ENCODE peak calls at places on chromosomes 11 and 22, in seven cellular contexts. B is stimulated activated CD8-positive, alpha-beta memory T cell treated with anti-CD3 and anti-CD28 coated beads, Interleukin-4, amount 100 ng/mL, for 4 hours; S is progenitor cell of endocrine pancreas; N is GM13977; R is stimulated activated CD4-positive, alpha-beta T cell treated with anti-CD3 and anti-CD28 coated beads, Interleukin-1b, Interleukin-23, amount 100 ng/mL, for 24 hours; C is activated CD8-positive, alpha-beta memory T cell treated with anti-CD3 and anti-CD28 coated beads, Interleukin-2, amount 10 ng/mL, durations not matched to agents 7 days and 5 days; A is astrocyte. I is an unnamed sample.

GRCh38 chr11:64583296-64584262 is 7.4 kb upstream of the SLC22A12 start:
- DNase-seq in N (no peak), C (no peak), A (no peak), B (no peak), R (no peak), S (no peak), I (no peak)

GRCh38 chr11:118921121-118921928 is 4.4 kb downstream of the BCL9L start:
- DNase-seq in N (no peak), R (no peak), A (peak), C (peak), S (no peak), B (no peak), I (no peak)

GRCh38 chr11:119479685-119480275 is 56.8 kb upstream of the THY1 start:
- DNase-seq in R (no peak), N (peak), A (peak), B (no peak), S (no peak), C (peak), I (no peak)

GRCh38 chr11:1937616-1938342 is 9.4 kb upstream of the MRPL23 start:
- DNase-seq in C (no peak), B (no peak), N (peak), R (no peak), A (no peak), S (peak), I (no peak)

GRCh38 chr11:65589444-65590239 is 6.0 kb downstream of the KCNK7 start:
- DNase-seq in S (no peak), A (no peak), N (peak), B (peak), C (peak), R (no peak), I (no peak)

GRCh38 chr11:119372260-119373058 is 9.0 kb downstream of the USP2 start:
- DNase-seq in N (no peak), A (no peak), B (no peak), R (no peak), S (no peak), C (no peak), I (no peak)

GRCh38 chr11:117300301-117300700 is 9.2 kb downstream of the BACE1-AS start:
- DNase-seq in S (peak), N (no peak), C (no peak), R (no peak), A (peak), B (no peak), I (no peak)

GRCh38 chr22:19795617-19796008 is 35.0 kb downstream of the TBX1 start:
- DNase-seq in A (peak), N (no peak), S (no peak), C (no peak), B (no peak), R (no peak), I (no peak)

GRCh38 chr22:17606472-17606871 is 22.1 kb downstream of the ATP6V1E1 start:
- DNase-seq in R (no peak), A (no peak), N (no peak), S (no peak), B (no peak), C (no peak), I (no peak)

GRCh38 chr11:80694385-80694784 is 1253.6 kb upstream of the TENM4 start:
- DNase-seq in N (no peak), S (no peak), C (no peak), B (no peak), R (no peak), A (no peak), I (no peak)

GRCh38 chr22:44671742-44672141 is 30.3 kb upstream of the PRR5 start:
- DNase-seq in S (no peak), B (no peak), R (no peak), N (no peak), C (peak), A (peak), I (no peak)

GRCh38 chr11:79506124-79506523 is 65.3 kb upstream of the TENM4 start:
- DNase-seq in R (no peak), S (no peak), N (no peak), B (no peak), A (no peak), C (no peak), I (no peak)

GRCh38 chr22:22770280-22770871 is 117.2 kb upstream of the IGLL5 start:
- DNase-seq in B (no peak), R (peak), A (no peak), N (no peak), C (peak), S (peak), I (no peak)

GRCh38 chr11:134079317-134079716 is 10.4 kb downstream of the JAM3 start:
- DNase-seq in A (no peak), N (no peak), B (no peak), S (no peak), C (no peak), R (no peak), I (no peak)

GRCh38 chr11:3155691-3156258 is 9.3 kb downstream of the OSBPL5 start:
- DNase-seq in B (no peak), N (no peak), C (no peak), S (no peak), A (no peak), R (no peak), I (no peak)